ENCODE peak calls at places on chromosomes 1 and 21, in six cellular contexts. S is cardiac muscle cell, B is HL-60, W is mucosa of gallbladder, D is left ventricle myocardium superior, N is activated T-helper 1 cell treated with Interleukin-2 at 50 U/mL for 16 hours. I is an unnamed sample.

GRCh38 chr1:51410568-51411460 is 80.5 kb upstream of the TTC39A start:
- DNase-seq in S (no peak), B (no peak), W (no peak), D (no peak), N (no peak), I (no peak)

GRCh38 chr21:38081663-38082062 is 165.4 kb upstream of the KCNJ6 start:
- DNase-seq in S (no peak), B (no peak), W (no peak), D (no peak), N (no peak), I (no peak)

GRCh38 chr1:182634306-182635072 is 30.3 kb upstream of the RGS16 start:
- DNase-seq in S (no peak), B (no peak), W (no peak), D (no peak), N (no peak), I (peak; percentile 70)

GRCh38 chr1:53242381-53242780 is 4.1 kb upstream of the MAGOH start:
- DNase-seq in S (no peak), B (no peak), W (no peak), D (no peak), N (no peak), I (no peak)

GRCh38 chr21:46368533-46369285 is 44.8 kb downstream of the PCNT start:
- DNase-seq in S (no peak), B (peak; percentile 18), W (no peak), D (peak; percentile 26), N (peak; percentile 7), I (no peak)

GRCh38 chr1:45629035-45629434 is 5.2 kb upstream of the CCDC17 start:
- DNase-seq in S (no peak), B (no peak), W (no peak), D (no peak), N (no peak), I (no peak)

GRCh38 chr1:155933591-155934096 is 569 bp downstream of the KHDC4 start:
- DNase-seq in S (no peak), B (no peak), W (no peak), D (no peak), N (no peak), I (no peak)

GRCh38 chr1:201510734-201511133 is 3.8 kb upstream of the CSRP1 start:
- DNase-seq in S (no peak), B (no peak), W (no peak), D (no peak), N (no peak), I (no peak)

GRCh38 chr1:77412794-77413530 is 131.1 kb downstream of the AK5 start:
- DNase-seq in S (no peak), B (peak; percentile 38), W (no peak), D (no peak), N (no peak), I (no peak)

GRCh38 chr1:14875781-14876564 is 277.5 kb downstream of the KAZN start:
- DNase-seq in S (no peak), B (no peak), W (no peak), D (no peak), N (no peak), I (peak; percentile 77)

GRCh38 chr1:235892734-235893413 is 26.2 kb upstream of the LYST start:
- DNase-seq in S (no peak), B (peak; percentile 80), W (no peak), D (no peak), N (no peak), I (no peak)

GRCh38 chr1:235943581-235944114 is 76.9 kb upstream of the LYST start:
- DNase-seq in S (no peak), B (no peak), W (no peak), D (no peak), N (no peak), I (no peak)

GRCh38 chr1:234531181-234532132 is 52.5 kb upstream of the TARBP1 start:
- DNase-seq in S (no peak), B (no peak), W (no peak), D (peak; percentile 83), N (no peak), I (no peak)

GRCh38 chr1:2979191-2980072 is 41.8 kb upstream of the ACTRT2 start:
- DNase-seq in S (no peak), B (no peak), W (no peak), D (no peak), N (no peak), I (no peak)

GRCh38 chr1:33653226-33653625 is 180.8 kb downstream of the ZSCAN20 start:
- DNase-seq in S (no peak), B (no peak), W (no peak), D (peak; percentile 70), N (no peak), I (no peak)

GRCh38 chr1:228148971-228149340 is 774 bp upstream of the GJC2 start:
- DNase-seq in S (no peak), B (no peak), W (no peak), D (peak; percentile 34), N (no peak), I (no peak)

GRCh38 chr1:155172732-155173477 is at the start of gene KRTCAP2:
- DNase-seq in S (peak; percentile 96), B (peak; percentile 97), W (peak; percentile 95), D (peak; percentile 96), N (peak; percentile 91), I (peak; percentile 97)

GRCh38 chr1:3530931-3531818 is 76.7 kb downstream of the ARHGEF16 start:
- DNase-seq in S (peak; percentile 92), B (peak; percentile 67), W (peak; percentile 86), D (peak; percentile 89), N (peak; percentile 80), I (peak; percentile 20)

GRCh38 chr1:169105434-169106094 is 926 bp upstream of the ATP1B1 start:
- DNase-seq in S (peak; percentile 89), B (peak; percentile 27), W (peak; percentile 91), D (peak; percentile 88), N (peak; percentile 15), I (peak; percentile 92)

GRCh38 chr1:84603941-84604830 is 29.9 kb upstream of the CTBS start:
- DNase-seq in S (no peak), B (no peak), W (no peak), D (peak; percentile 38), N (no peak), I (peak; percentile 50)

GRCh38 chr1:170221031-170221430 is 75.3 kb downstream of the NTMT2 start:
- DNase-seq in S (peak; percentile 85), B (no peak), W (peak; percentile 56), D (no peak), N (no peak), I (no peak)

GRCh38 chr1:24289937-24290595 is 29.1 kb upstream of the GRHL3 start:
- DNase-seq in S (no peak), B (no peak), W (peak; percentile 87), D (peak; percentile 93), N (no peak), I (peak; percentile 97)

GRCh38 chr1:6471086-6471841 is 5.3 kb upstream of the TNFRSF25 start:
- DNase-seq in S (no peak), B (no peak), W (no peak), D (no peak), N (no peak), I (no peak)

GRCh38 chr1:6777813-6778212 is 7.4 kb upstream of the CAMTA1 start:
- DNase-seq in S (no peak), B (no peak), W (no peak), D (no peak), N (no peak), I (no peak)

GRCh38 chr1:208475449-208475848 is 231.3 kb upstream of the PLXNA2 start:
- DNase-seq in S (no peak), B (no peak), W (no peak), D (no peak), N (no peak), I (no peak)

GRCh38 chr1:87555366-87555765 is 226.7 kb downstream of the LMO4 start:
- DNase-seq in S (no peak), B (no peak), W (no peak), D (no peak), N (no peak), I (no peak)

GRCh38 chr1:29706936-29707335 is 470.6 kb downstream of the PTPRU start:
- DNase-seq in S (peak; percentile 81), B (no peak), W (no peak), D (peak; percentile 32), N (no peak), I (peak; percentile 88)

GRCh38 chr1:41626616-41627375 is 142.3 kb upstream of the EDN2 start:
- DNase-seq in S (no peak), B (no peak), W (no peak), D (no peak), N (no peak), I (no peak)

GRCh38 chr1:150613061-150613920 is 16.1 kb downstream of the ENSA start:
- DNase-seq in S (no peak), B (peak; percentile 76), W (peak; percentile 45), D (no peak), N (peak; percentile 17), I (peak; percentile 97)

GRCh38 chr1:94542088-94542671 is 621 bp upstream of the F3 start:
- DNase-seq in S (no peak), B (no peak), W (peak; percentile 59), D (peak; percentile 73), N (no peak), I (no peak)

GRCh38 chr21:30718239-30718909 is at the start of gene KRTAP21-3:
- DNase-seq in S (no peak), B (no peak), W (no peak), D (no peak), N (no peak), I (no peak)

I was measured in DMS153.